ENCODE peak calls at places on chromosomes 1 and 21, in nine cellular contexts. V is Ammon's horn; R is stimulated activated CD4-positive, alpha-beta T cell treated with anti-CD3 and anti-CD28 coated beads, Interleukin-4, amount 100 ng/mL, for 24 hours; B is Right ventricle myocardium inferior; E is lung microvascular endothelial cell; H is activated naive CD4-positive, alpha-beta T cell; X is T47D; A is AG08395; J is GM03348. C is an unnamed sample.

GRCh38 chr21:37799193-37800121 is 116.8 kb downstream of the KCNJ6 start:
- DNase-seq in X (no peak), E (no peak), B (no peak), J (no peak), H (no peak), A (no peak), V (no peak), R (no peak), C (no peak)

GRCh38 chr21:28421716-28422480 is 570.8 kb downstream of the LTN1 start:
- DNase-seq in H (no peak), R (no peak), B (no peak), J (peak), X (no peak), A (peak), V (no peak), E (no peak), C (no peak)

GRCh38 chr21:37032293-37032692 is 25.8 kb downstream of the RIPPLY3 start:
- DNase-seq in B (no peak), X (no peak), A (no peak), J (no peak), H (no peak), E (no peak), V (no peak), R (no peak), C (no peak)

GRCh38 chr1:20356850-20357459 is 66.3 kb downstream of the VWA5B1 start:
- DNase-seq in A (no peak), R (no peak), X (peak), H (no peak), V (no peak), E (no peak), J (no peak), B (no peak), C (no peak)

GRCh38 chr1:244674446-244674845 is 21.5 kb downstream of the DESI2 start:
- DNase-seq in X (no peak), A (no peak), V (no peak), E (no peak), B (no peak), R (no peak), J (no peak), H (no peak), C (no peak)

GRCh38 chr1:241828576-241828975 is 19.4 kb upstream of the EXO1 start:
- DNase-seq in H (no peak), A (peak), E (no peak), V (no peak), B (no peak), R (no peak), J (peak), X (no peak), C (no peak)

GRCh38 chr21:14492890-14493289 is 53.2 kb downstream of the SAMSN1 start:
- DNase-seq in X (no peak), A (no peak), V (no peak), J (no peak), B (no peak), H (no peak), E (no peak), R (no peak), C (no peak)

GRCh38 chr1:3602375-3602774 is 8.9 kb downstream of the MEGF6 start:
- DNase-seq in V (no peak), A (no peak), H (no peak), J (no peak), X (no peak), B (no peak), E (no peak), R (no peak), C (no peak)

GRCh38 chr1:89600792-89601191 is 32.1 kb upstream of the LRRC8C start:
- DNase-seq in E (no peak), A (no peak), J (no peak), R (no peak), B (no peak), H (no peak), X (no peak), V (no peak), C (no peak)

GRCh38 chr1:20178634-20179368 is 7.1 kb upstream of the UBXN10 start:
- DNase-seq in J (no peak), X (no peak), B (no peak), H (no peak), R (no peak), V (no peak), E (no peak), A (no peak), C (no peak)

GRCh38 chr1:54403808-54404261 is 2.4 kb downstream of the SSBP3 start:
- DNase-seq in J (peak), R (no peak), E (peak), V (no peak), A (peak), X (no peak), H (no peak), B (no peak), C (no peak)

GRCh38 chr21:40752125-40752524 is 94.8 kb downstream of the DSCAM start:
- DNase-seq in E (no peak), R (no peak), J (no peak), A (no peak), B (no peak), H (no peak), X (no peak), V (no peak), C (no peak)

GRCh38 chr1:31932491-31933316 is 5.5 kb downstream of the PTP4A2 start:
- DNase-seq in E (peak), B (no peak), V (no peak), R (no peak), J (no peak), X (peak), H (no peak), A (no peak), C (no peak)

GRCh38 chr1:234782057-234782800 is 172.3 kb upstream of the IRF2BP2 start:
- DNase-seq in J (no peak), X (no peak), A (peak), H (no peak), R (no peak), B (no peak), E (no peak), V (no peak), C (no peak)

C was measured in stomach.